ENCODE peak calls at places on chromosome 10, in six cellular contexts. X is Panc1, W is prostate gland, L is HepG2, O is GM23338, T is breast epithelium. Z is an unnamed sample.

GRCh38 chr10:24901686-24902399 is 50.6 kb downstream of the PRTFDC1 start:
- DNase-seq in O (no peak), W (no peak), T (no peak), X (peak), L (peak), Z (no peak)

GRCh38 chr10:93815304-93816091 is 57.8 kb downstream of the LGI1 start:
- DNase-seq in T (no peak), W (no peak), O (peak), X (no peak), L (no peak), Z (no peak)

GRCh38 chr10:97805096-97805879 is 33.5 kb upstream of the SFRP5 start:
- DNase-seq in T (no peak), X (no peak), W (no peak), L (no peak), O (peak), Z (no peak)

GRCh38 chr10:88728107-88728763 is 22.2 kb downstream of the LIPK start:
- DNase-seq in O (peak), W (no peak), L (peak), T (no peak), X (no peak), Z (no peak)

GRCh38 chr10:70145166-70145665 is 1.3 kb downstream of the TYSND1 start:
- DNase-seq in W (no peak), O (peak), X (no peak), L (no peak), T (no peak), Z (no peak)

GRCh38 chr10:123552760-123553554 is 113.2 kb upstream of the GPR26 start:
- DNase-seq in O (no peak), T (no peak), X (no peak), L (no peak), W (no peak), Z (no peak)

GRCh38 chr10:119597405-119598186 is 832 bp upstream of the TIAL1 start:
- DNase-seq in T (no peak), L (no peak), O (peak), X (no peak), W (no peak), Z (no peak)

GRCh38 chr10:42979181-42979580 is 97.7 kb upstream of the RET start:
- DNase-seq in L (no peak), W (no peak), T (no peak), X (no peak), O (no peak), Z (no peak)

GRCh38 chr10:75403144-75404022 is 1.8 kb upstream of the ZNF503 start:
- DNase-seq in W (peak), O (peak), T (peak), L (peak), X (no peak), Z (no peak)

GRCh38 chr10:89516149-89516832 is 19.1 kb downstream of the SLC16A12 start:
- DNase-seq in L (no peak), X (no peak), T (peak), W (no peak), O (peak), Z (no peak)

GRCh38 chr10:82091413-82091812 is 216.4 kb downstream of the NRG3 start:
- DNase-seq in T (no peak), O (no peak), L (no peak), W (no peak), X (no peak), Z (no peak)

GRCh38 chr10:112919721-112920120 is 30.3 kb upstream of the TCF7L2 start:
- DNase-seq in W (no peak), O (no peak), X (peak), L (no peak), T (no peak), Z (no peak)

GRCh38 chr10:126130291-126130710 is 233.9 kb downstream of the FANK1 start:
- DNase-seq in X (no peak), L (no peak), T (peak), O (no peak), W (no peak), Z (no peak)

GRCh38 chr10:1036341-1036791 is 10.7 kb upstream of the IDI2 start:
- DNase-seq in W (no peak), O (no peak), T (no peak), X (no peak), L (no peak), Z (no peak)

GRCh38 chr10:6465854-6466524 is 114.1 kb downstream of the PRKCQ start:
- DNase-seq in L (no peak), O (no peak), T (no peak), X (no peak), W (no peak), Z (no peak)

GRCh38 chr10:77637474-77637985 is at the start of gene KCNMA1:
- DNase-seq in X (no peak), T (no peak), L (no peak), O (peak), W (no peak), Z (no peak)

GRCh38 chr10:105269689-105270088 is 628.6 kb downstream of the SORCS3 start:
- DNase-seq in X (no peak), T (no peak), O (no peak), W (no peak), L (no peak), Z (no peak)

GRCh38 chr10:105274671-105275070 is 633.6 kb downstream of the SORCS3 start:
- DNase-seq in L (no peak), O (no peak), W (no peak), T (no peak), X (no peak), Z (no peak)

GRCh38 chr10:105266966-105267539 is 626.0 kb downstream of the SORCS3 start:
- DNase-seq in T (no peak), X (no peak), O (no peak), L (no peak), W (no peak), Z (no peak)

DNA sequence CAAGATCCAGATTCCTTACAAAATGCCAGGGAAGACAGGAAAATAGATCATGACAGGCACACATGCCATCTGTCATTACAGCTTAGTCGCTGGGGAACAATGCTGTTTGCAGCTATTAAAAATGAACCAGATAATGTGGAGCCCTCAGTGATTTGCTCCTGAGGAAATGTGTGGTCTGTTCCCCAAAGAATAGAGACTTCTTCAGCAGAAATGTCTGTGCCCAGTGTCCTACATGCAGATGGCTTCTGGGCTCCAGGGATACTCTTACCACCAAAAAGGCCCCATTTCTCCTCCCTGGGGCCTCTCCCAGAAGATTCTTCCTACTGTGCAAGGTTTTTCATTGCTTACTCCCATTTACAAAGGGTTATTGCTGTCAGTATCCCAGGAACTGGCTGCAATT is 627.9 kb downstream of the SORCS3 start:
- DNase-seq in W (no peak), O (no peak), X (no peak), L (no peak), T (no peak), Z (no peak)
- TF ChIP-seq POLR2AphosphoS5 in W (no peak), O (no peak), X (no peak), L (no peak), T (no peak), Z (no peak)

DNA sequence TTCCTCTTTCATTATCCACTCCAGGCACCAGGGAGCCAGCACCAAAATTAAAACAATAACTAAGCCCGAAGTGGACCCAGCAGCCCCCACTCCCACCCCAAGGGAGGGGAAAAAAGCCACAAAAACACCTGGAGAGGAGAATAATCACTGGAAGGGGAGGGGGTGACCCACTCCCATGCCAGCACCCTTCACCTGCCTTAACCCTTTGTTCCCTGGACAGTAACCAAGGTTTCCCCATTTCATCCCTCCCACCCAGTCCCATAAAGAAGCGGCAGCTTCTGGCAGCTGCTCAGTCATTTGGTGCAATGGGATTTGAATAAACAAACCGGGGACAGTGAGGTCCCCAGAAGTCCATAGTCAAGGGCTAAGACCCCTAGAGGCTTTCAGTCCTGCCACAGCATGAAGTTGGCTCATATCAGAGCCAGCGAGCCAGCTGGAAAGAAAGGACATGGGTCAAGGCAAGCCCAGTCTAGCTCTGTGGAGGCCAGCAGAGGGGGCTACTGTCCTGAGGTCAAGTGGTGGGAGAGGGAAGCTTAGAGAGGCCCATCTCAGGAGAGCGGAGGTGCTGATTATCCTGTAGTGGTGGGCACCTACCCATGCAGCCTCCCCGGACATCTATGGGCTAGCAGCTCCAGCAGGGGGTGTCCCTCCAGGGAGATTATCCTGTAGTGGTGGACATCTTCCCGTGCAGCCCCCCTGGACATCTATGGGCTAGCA is 58.8 kb upstream of the LBX1 start:
- DNase-seq in W (no peak), T (no peak), X (no peak), L (peak), O (peak), Z (no peak)
- TF ChIP-seq POLR2AphosphoS5 in W (no peak), T (no peak), X (no peak), L (no peak), O (no peak), Z (no peak)

GRCh38 chr10:11663763-11664555 is 52.5 kb upstream of the USP6NL start:
- DNase-seq in O (no peak), W (no peak), X (no peak), L (no peak), T (no peak), Z (no peak)
- TF ChIP-seq POLR2AphosphoS5 in O (no peak), W (no peak), X (no peak), L (no peak), T (no peak), Z (no peak)

DNA sequence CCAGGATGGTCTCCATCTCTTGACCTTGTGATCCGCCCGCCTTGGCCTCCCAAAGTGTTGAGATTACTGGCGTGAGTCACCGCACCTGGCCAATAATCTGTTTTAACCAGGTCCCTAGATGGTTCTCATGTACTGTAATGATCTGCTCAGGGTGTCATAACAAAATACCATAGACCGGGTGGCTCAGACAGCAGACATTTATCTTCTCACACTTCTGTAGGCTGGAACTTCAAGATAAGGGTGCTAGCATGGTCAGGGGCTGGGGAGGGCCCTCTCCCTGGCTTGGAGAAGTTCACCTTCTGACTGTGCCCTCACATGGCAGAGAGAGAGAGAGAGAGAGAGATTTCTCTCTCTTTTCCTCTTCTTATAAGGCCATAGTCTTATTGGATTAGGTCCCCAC is 279.4 kb upstream of the LYZL1 start:
- DNase-seq in O (no peak), W (no peak), T (no peak), L (no peak), X (no peak), Z (no peak)
- TF ChIP-seq POLR2AphosphoS5 in O (no peak), W (no peak), T (no peak), L (no peak), X (no peak), Z (no peak)

GRCh38 chr10:36608251-36608650 is 517.1 kb upstream of the ANKRD30A start:
- DNase-seq in T (no peak), X (no peak), W (no peak), O (no peak), L (peak), Z (no peak)
- TF ChIP-seq POLR2AphosphoS5 in T (no peak), X (no peak), W (no peak), O (no peak), L (no peak), Z (no peak)

DNA sequence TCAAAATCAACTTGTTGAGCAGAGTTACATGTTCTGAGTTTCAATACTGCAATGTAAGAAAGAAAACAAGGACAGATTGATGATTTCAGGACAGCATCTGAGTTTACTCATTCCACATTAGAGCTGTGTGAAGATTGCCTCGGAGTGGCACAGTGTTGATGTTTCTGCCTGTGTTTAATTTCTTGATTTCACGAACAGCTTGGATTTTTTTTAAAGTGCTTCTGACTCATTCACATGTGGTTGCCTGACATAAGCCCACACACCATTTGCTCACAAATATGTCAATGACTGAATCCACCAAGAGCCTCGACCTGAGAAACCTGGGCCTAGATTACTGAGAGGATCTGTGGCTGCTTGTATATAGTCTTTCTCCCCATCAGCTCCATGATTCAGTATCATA is 101.3 kb upstream of the PARD3 start:
- DNase-seq in X (no peak), T (no peak), O (no peak), L (no peak), W (no peak), Z (no peak)
- TF ChIP-seq POLR2AphosphoS5 in X (no peak), T (no peak), O (no peak), L (no peak), W (no peak), Z (no peak)